ENCODE peak calls at places on chromosome 12, in four cellular contexts. J is mesenchymal stem cell, W is IMR-90, H is H1. F is an unnamed sample.

GRCh38 chr12:64457036-64457435 is 5.1 kb downstream of the TBK1 start:
- DNase-seq in W (peak), H (no peak), J (peak), F (peak)

GRCh38 chr12:115867854-115868253 is 409.6 kb downstream of the MED13L start:
- DNase-seq in W (no peak), J (no peak), H (no peak), F (peak)

GRCh38 chr12:112855375-112855774 is 51.4 kb upstream of the OAS1 start:
- DNase-seq in H (no peak), W (no peak), J (no peak), F (peak)

GRCh38 chr12:130919115-130919514 is 34.6 kb upstream of the ADGRD1 start:
- DNase-seq in W (no peak), H (no peak), J (no peak), F (no peak)

GRCh38 chr12:51905507-51906438 is 1.5 kb upstream of the ACVRL1 start:
- DNase-seq in W (peak), J (peak), H (no peak), F (peak)

GRCh38 chr12:107287436-107288413 is 194.4 kb upstream of the CRY1 start:
- DNase-seq in H (no peak), W (peak), J (no peak), F (no peak)

GRCh38 chr12:46574853-46575252 is 202.3 kb upstream of the SLC38A2 start:
- DNase-seq in J (no peak), H (no peak), W (no peak), F (no peak)

GRCh38 chr12:107111314-107111713 is 18.0 kb upstream of the CRY1 start:
- DNase-seq in W (no peak), J (no peak), H (no peak), F (no peak)

GRCh38 chr12:109713187-109713984 is at the start of gene FAM222A:
- DNase-seq in W (peak), H (peak), J (peak), F (peak)

GRCh38 chr12:128970110-128970509 is 116.8 kb downstream of the GLT1D1 start:
- DNase-seq in J (no peak), W (no peak), H (no peak), F (no peak)

GRCh38 chr12:96056646-96057455 is 21.5 kb upstream of the LTA4H start:
- DNase-seq in J (no peak), H (no peak), W (no peak), F (no peak)

GRCh38 chr12:67593041-67593870 is 55.3 kb upstream of the DYRK2 start:
- DNase-seq in H (no peak), J (peak), W (peak), F (peak)

GRCh38 chr12:62715086-62715786 is 219.7 kb downstream of the PPM1H start:
- DNase-seq in H (no peak), W (no peak), J (no peak), F (no peak)

GRCh38 chr12:47343684-47344567 is 264.2 kb upstream of the AMIGO2 start:
- DNase-seq in W (peak), H (no peak), J (peak), F (no peak)

GRCh38 chr12:58189030-58189429 is 247.7 kb downstream of the ATP23 start:
- DNase-seq in J (no peak), H (no peak), W (no peak), F (no peak)

GRCh38 chr12:25151476-25151875 is 43.5 kb downstream of the DNAI7 start:
- DNase-seq in H (no peak), W (peak), J (peak), F (peak)

GRCh38 chr12:129887047-129887568 is 16.7 kb downstream of the TMEM132D start:
- DNase-seq in J (no peak), W (no peak), H (peak), F (peak)

GRCh38 chr12:80195143-80195726 is 95.9 kb downstream of the OTOGL start:
- DNase-seq in H (no peak), J (peak), W (peak), F (peak)

DNA sequence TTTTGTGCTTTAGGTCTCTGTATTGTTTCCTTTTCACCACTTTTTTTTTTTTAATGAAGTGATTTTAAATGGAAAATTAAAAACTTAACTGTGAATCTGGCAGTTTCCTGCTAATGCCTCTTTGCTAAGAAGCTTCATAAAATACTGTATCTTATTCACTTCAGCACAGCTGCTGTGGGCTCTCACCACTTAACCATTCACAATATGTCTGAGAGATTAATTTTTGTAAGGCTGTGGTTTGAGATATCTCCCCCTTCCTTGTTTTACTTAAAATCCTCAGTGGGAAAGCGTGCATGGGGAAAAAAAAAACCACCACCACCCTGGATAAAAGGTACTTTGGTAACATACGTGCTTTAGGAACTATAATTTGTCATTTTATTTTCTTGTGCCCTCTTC is 115.9 kb downstream of the ETV6 start:
- DNase-seq in H (no peak), W (peak), J (no peak), F (no peak)
- H3K9ac ChIP-seq in H (no peak), W (peak), J (peak), F (no peak)

GRCh38 chr12:53179694-53180269 is 740 bp upstream of the ZNF740 start:
- DNase-seq in W (no peak), H (no peak), J (no peak), F (no peak)

GRCh38 chr12:53180270-53180930 is at the start of the genes CSAD and ZNF740:
- DNase-seq in W (peak), J (peak), H (peak), F (peak)

GRCh38 chr12:53182836-53183235 is 2.1 kb upstream of the CSAD start:
- DNase-seq in J (no peak), H (no peak), W (no peak), F (no peak)

GRCh38 chr12:53181935-53182334 is 1.2 kb upstream of the CSAD start:
- DNase-seq in W (no peak), J (peak), H (no peak), F (no peak)

GRCh38 chr12:53180931-53181645 is 363 bp upstream of the CSAD start:
- DNase-seq in H (peak), W (peak), J (peak), F (peak)
- H2AK5ac ChIP-seq in H (no peak), W (peak), J (no peak), F (no peak)

DNA sequence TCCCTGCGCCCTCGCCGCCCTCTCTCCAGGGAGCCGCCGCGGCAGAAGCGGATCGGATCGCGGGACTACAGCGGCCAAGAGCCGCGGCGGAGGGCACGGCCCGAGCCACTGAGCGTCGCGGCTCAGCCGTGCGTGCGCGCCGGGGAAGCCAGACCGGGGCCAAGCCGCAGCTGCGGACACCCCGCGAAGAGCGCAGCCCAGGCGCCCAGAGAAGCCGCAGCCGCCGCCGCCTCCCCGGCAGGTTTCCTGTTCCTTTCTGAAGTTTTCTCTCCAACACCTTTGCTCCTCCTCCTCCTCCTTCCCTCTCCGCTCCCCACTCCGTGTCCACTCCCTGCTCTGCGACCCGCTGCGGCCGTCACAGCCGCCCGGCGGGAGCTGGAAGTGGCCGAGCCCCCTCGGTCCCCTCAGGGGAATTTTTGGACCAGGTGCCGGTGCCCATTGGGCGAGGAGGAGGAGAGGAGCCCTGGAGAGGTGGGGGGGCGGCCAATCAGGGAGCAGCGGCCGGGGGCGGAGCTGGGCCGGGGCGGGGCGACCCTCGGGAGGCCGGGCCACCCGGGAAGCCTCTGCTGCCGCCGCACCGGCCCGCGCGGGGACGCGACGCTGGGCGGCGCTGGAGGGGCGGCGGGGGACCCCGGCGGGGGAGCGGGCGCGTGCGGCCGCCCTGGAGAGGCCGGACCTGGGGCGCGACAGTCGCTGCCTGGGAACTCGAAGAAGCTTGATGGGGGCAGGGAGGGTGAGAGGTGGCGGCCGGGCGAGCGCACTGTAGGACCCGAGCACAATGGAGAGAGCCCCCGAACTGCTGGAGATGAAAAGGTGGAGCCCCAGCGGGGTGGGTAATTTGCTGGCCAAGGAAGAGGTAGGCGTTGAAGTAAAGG is at the start of gene ITPR2:
- DNase-seq in W (peak), H (peak), J (peak), F (peak)
- H3K4me3 ChIP-seq in W (peak), H (peak), J (peak), F (peak)

GRCh38 chr12:121022713-121023112 is 6.4 kb upstream of the C12orf43 start:
- DNase-seq in H (no peak), W (no peak), J (no peak), F (no peak)

GRCh38 chr12:121021754-121022153 is 5.5 kb upstream of the C12orf43 start:
- DNase-seq in W (no peak), H (no peak), J (no peak), F (no peak)

GRCh38 chr12:121026274-121027045 is 10.2 kb upstream of the C12orf43 start:
- DNase-seq in H (no peak), W (no peak), J (no peak), F (peak)

GRCh38 chr12:121023799-121024198 is 7.5 kb upstream of the C12orf43 start:
- DNase-seq in W (no peak), H (no peak), J (no peak), F (no peak)

DNA sequence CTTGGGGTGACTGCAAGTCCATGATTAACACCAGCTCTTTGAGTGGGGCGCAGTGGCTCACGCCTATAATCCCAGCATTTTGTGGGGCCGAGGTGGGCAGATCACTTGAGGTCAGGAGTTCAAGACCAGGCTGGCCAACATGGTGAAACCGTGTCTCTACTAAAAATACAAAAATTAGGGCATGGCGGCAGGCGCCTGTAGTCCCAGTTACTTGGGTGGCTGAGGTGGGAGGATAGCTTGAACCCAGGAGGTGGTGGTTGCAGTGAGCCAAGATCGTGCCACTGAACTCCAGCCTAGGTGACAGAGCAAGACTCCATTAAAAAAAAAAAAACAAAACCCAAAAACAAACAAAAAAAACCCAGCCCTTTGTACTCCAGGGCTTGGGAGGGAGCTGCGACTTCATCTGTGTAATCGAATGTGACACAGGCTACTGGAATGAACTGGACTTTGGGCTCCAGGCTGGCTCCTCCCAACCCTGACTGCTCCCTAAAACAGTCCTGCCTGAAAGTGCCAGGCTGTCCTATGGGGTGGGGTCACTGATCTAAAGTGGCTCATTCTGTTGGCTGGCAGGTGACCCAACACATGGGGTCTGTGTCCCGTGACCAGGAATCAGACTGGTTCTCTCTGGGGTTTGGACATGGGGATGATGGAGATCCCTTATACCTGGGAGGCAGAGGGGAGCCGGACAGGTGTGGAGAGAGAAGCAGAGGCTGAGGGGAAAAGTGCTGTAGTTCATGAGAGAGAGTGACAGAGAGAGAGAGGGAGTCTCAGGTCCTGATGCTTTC is 9.3 kb upstream of the C12orf43 start:
- DNase-seq in H (no peak), J (no peak), W (no peak), F (no peak)
- H3K9ac ChIP-seq in H (no peak), J (no peak), W (no peak), F (no peak)

GRCh38 chr12:125315771-125316170 is 250.5 kb downstream of the AACS start:
- DNase-seq in J (no peak), H (no peak), W (no peak), F (no peak)
- H2AK5ac ChIP-seq in J (no peak), H (no peak), W (no peak), F (no peak)

F was measured in mesendoderm.